ENCODE peak calls at places on chromosome 14, in four cellular contexts. One of them, this sample, is unnamed. For H3K9me3 and H3K4me1, the result is how much of the 10 kb centered on the place peaks cover.

GRCh38 chr14:103522028-103522581 is 525 bp downstream of the CKB start:
- DNase-seq in GM23248: peak
- DNase-seq in prostate gland: no peak
- DNase-seq in cardiac muscle cell: peak
- DNase-seq in this sample: peak

GRCh38 chr14:95021588-95021987 is 135.7 kb downstream of the DICER1 start:
- DNase-seq in cardiac muscle cell: no peak
- DNase-seq in prostate gland: no peak
- DNase-seq in GM23248: no peak
- DNase-seq in this sample: no peak

GRCh38 chr14:40269436-40269835 is 837.2 kb upstream of the FBXO33 start:
- DNase-seq in cardiac muscle cell: no peak
- DNase-seq in prostate gland: no peak
- DNase-seq in GM23248: no peak
- DNase-seq in this sample: no peak

GRCh38 chr14:104223101-104223809 is 84.9 kb downstream of the KIF26A start:
- DNase-seq in cardiac muscle cell: peak
- DNase-seq in GM23248: no peak
- DNase-seq in prostate gland: no peak
- DNase-seq in this sample: no peak

GRCh38 chr14:47442206-47442605 is 233.2 kb downstream of the MDGA2 start:
- DNase-seq in cardiac muscle cell: peak
- DNase-seq in GM23248: peak
- DNase-seq in prostate gland: no peak
- DNase-seq in this sample: no peak

GRCh38 chr14:35883677-35884293 is 57.6 kb downstream of the BRMS1L start:
- DNase-seq in GM23248: peak
- DNase-seq in cardiac muscle cell: peak
- DNase-seq in prostate gland: no peak
- DNase-seq in this sample: peak

GRCh38 chr14:36373982-36374673 is 53.7 kb upstream of the MBIP start:
- DNase-seq in cardiac muscle cell: peak
- DNase-seq in prostate gland: peak
- DNase-seq in GM23248: peak
- DNase-seq in this sample: peak

GRCh38 chr14:81565441-81566290 is 32.0 kb upstream of the SEL1L start:
- DNase-seq in GM23248: peak
- DNase-seq in cardiac muscle cell: peak
- DNase-seq in prostate gland: no peak
- DNase-seq in this sample: peak

GRCh38 chr14:32494566-32495434 is 165.7 kb downstream of the AKAP6 start:
- DNase-seq in cardiac muscle cell: peak
- DNase-seq in GM23248: peak
- DNase-seq in prostate gland: no peak
- DNase-seq in this sample: no peak

GRCh38 chr14:49621114-49621881 is 699 bp downstream of the MGAT2 start:
- DNase-seq in cardiac muscle cell: no peak
- DNase-seq in prostate gland: peak
- DNase-seq in GM23248: peak
- DNase-seq in this sample: no peak

GRCh38 chr14:90274808-90275454 is 18.6 kb downstream of the PSMC1 start:
- DNase-seq in cardiac muscle cell: no peak
- DNase-seq in GM23248: peak
- DNase-seq in prostate gland: no peak
- DNase-seq in this sample: peak

GRCh38 chr14:36426836-36427235 is 93.2 kb downstream of the NKX2-1 start:
- DNase-seq in prostate gland: no peak
- DNase-seq in GM23248: no peak
- DNase-seq in cardiac muscle cell: no peak
- DNase-seq in this sample: no peak

GRCh38 chr14:39370415-39370814 is 61.8 kb downstream of the FBXO33 start:
- DNase-seq in cardiac muscle cell: no peak
- DNase-seq in prostate gland: no peak
- DNase-seq in GM23248: no peak
- DNase-seq in this sample: no peak

GRCh38 chr14:102907980-102908730 is 14.3 kb upstream of the AMN start:
- DNase-seq in GM23248: no peak
- DNase-seq in prostate gland: no peak
- DNase-seq in cardiac muscle cell: no peak
- DNase-seq in this sample: no peak

GRCh38 chr14:76464856-76465255 is 88.9 kb downstream of the ESRRB start:
- DNase-seq in cardiac muscle cell: peak
- DNase-seq in prostate gland: no peak
- DNase-seq in GM23248: no peak
- DNase-seq in this sample: no peak

GRCh38 chr14:82689948-82690347 is 1156.3 kb upstream of the SEL1L start:
- DNase-seq in GM23248: no peak
- DNase-seq in prostate gland: no peak
- DNase-seq in cardiac muscle cell: no peak
- DNase-seq in this sample: peak

GRCh38 chr14:64891839-64892375 is 12.2 kb upstream of the SPTB start:
- DNase-seq in GM23248: peak
- DNase-seq in cardiac muscle cell: peak
- DNase-seq in prostate gland: peak
- DNase-seq in this sample: peak

GRCh38 chr14:61201171-61201570 is 80.0 kb downstream of the TMEM30B start:
- DNase-seq in GM23248: no peak
- DNase-seq in cardiac muscle cell: no peak
- DNase-seq in prostate gland: no peak
- DNase-seq in this sample: no peak

DNA sequence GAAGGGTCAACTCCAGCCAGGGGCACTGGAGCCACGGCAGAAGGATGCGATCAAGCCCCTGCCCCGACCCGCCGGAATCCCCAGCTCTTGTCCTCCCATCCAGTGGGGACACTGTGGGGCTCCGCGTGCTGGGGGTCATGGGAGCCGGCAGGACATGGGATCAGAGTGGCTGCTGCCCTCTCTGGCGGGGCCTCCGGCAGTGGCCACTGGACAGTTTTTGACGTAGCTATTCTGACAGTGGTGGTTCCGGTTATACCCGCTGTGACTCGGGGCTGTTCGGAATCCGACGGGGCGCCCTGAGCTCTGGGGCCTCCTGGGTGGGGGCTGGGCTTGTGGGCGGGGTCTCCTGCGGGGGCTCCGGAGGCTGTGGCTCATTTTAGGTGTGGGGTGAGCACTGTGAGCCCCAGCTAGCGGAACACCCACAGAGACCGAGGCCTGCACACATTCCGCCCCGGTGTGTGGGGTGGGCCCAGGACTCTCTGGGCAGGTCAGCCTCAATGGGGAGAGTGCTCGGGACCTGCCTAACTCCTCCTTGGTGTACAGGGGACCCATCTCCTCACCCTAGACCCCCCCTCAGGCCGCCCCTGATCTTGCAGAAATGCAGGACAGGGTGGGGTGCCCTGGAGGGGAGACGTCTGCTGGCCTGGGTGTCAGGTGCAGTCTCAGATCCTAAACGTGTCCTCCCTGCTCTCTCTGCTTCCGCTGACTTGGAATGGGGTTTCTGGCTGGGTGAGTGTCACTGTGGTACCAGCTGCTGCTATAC is 374.2 kb downstream of the TMEM121 start:
- DNase-seq in cardiac muscle cell: no peak
- DNase-seq in prostate gland: no peak
- DNase-seq in GM23248: no peak
- DNase-seq in this sample: no peak
- H3K9me3 ChIP-seq in cardiac muscle cell: under half
- H3K9me3 ChIP-seq in prostate gland: under half
- H3K9me3 ChIP-seq in GM23248: under half
- H3K9me3 ChIP-seq in this sample: under half

GRCh38 chr14:93061380-93062012 is 54.2 kb downstream of the ITPK1 start:
- DNase-seq in GM23248: no peak
- DNase-seq in prostate gland: no peak
- DNase-seq in cardiac muscle cell: no peak
- DNase-seq in this sample: no peak
- H3K4me1 ChIP-seq in GM23248: under half
- H3K4me1 ChIP-seq in prostate gland: under half
- H3K4me1 ChIP-seq in cardiac muscle cell: under half
- H3K4me1 ChIP-seq in this sample: under half

GRCh38 chr14:38250316-38250715 is 5.6 kb downstream of the CLEC14A start:
- DNase-seq in cardiac muscle cell: no peak
- DNase-seq in GM23248: no peak
- DNase-seq in prostate gland: no peak
- DNase-seq in this sample: peak
- H3K9me3 ChIP-seq in cardiac muscle cell: under half
- H3K9me3 ChIP-seq in GM23248: under half
- H3K9me3 ChIP-seq in prostate gland: under half
- H3K9me3 ChIP-seq in this sample: under half

GRCh38 chr14:59215757-59216156 is 27.3 kb downstream of the DAAM1 start:
- DNase-seq in prostate gland: no peak
- DNase-seq in cardiac muscle cell: no peak
- DNase-seq in GM23248: no peak
- DNase-seq in this sample: no peak
- H3K4me1 ChIP-seq in prostate gland: under half
- H3K4me1 ChIP-seq in cardiac muscle cell: under half
- H3K4me1 ChIP-seq in GM23248: under half
- H3K4me1 ChIP-seq in this sample: under half

DNA sequence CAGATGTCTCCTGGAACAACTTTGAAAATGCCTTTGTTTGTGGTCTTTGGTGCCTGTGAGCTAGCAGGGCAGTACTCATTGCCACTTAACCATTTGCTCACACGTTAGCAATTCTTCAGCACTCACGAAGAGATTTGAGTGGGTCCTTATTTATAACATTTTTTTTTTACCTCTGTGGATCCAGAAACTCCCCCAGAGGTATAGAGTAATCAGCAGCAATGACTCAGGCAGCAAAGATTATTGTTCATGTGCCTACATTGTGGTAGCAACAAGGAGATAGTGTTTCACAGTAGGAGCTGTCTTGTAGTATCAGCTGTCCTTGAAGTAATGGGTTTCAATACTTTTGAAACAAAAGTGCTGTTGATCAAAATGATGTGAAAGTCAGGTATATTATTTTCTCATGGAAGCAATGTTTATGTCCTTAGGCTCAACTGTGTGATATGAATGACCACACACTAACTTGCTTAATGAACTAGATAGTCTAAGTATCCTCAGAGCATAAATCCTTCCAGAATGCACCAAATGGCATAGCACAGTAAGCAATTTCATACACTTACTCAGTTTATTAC is 304.1 kb downstream of the EGLN3 start:
- DNase-seq in cardiac muscle cell: no peak
- DNase-seq in GM23248: peak
- DNase-seq in prostate gland: no peak
- DNase-seq in this sample: peak
- H3K9me3 ChIP-seq in cardiac muscle cell: under half
- H3K9me3 ChIP-seq in GM23248: under half
- H3K9me3 ChIP-seq in prostate gland: under half
- H3K9me3 ChIP-seq in this sample: under half

DNA sequence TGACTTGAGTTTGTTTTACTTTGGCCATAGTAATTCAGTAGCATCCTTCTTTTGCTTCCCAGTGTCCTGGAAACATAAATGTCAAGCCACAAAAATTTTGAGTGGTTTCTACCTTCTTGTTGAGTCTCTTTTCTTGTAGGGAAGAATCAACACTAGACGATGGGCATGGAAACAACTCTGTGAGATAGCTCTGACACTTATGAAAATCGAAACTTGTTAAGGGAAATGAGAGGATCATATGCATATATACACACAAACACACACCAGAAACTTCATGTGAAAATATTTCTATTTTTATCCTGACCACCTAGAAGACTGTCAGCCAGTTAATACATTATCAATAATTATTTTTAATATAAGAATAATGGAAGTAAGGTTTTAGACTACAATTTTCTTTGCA is 1247.3 kb upstream of the FLRT2 start:
- DNase-seq in prostate gland: no peak
- DNase-seq in GM23248: no peak
- DNase-seq in cardiac muscle cell: no peak
- DNase-seq in this sample: no peak
- H3K4me1 ChIP-seq in prostate gland: under half
- H3K4me1 ChIP-seq in GM23248: under half
- H3K4me1 ChIP-seq in cardiac muscle cell: under half
- H3K4me1 ChIP-seq in this sample: under half

DNA sequence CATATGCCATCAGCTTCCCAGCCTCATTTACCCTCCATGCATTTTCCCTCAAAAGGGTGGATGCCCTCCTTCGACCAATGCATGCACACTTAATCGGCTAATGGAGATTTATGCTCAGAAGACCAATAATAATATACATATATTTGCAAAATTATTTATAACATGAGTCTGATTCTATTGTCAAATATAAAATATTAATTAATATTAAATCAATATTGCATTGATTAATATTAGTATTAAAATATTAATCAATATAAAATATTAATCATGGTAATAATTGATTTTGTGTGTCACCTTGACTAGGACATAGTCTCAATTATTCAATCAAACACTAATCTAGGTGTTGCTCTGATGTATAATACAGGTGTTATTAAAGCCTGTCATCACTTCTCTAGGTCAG is 1282.5 kb downstream of the TMEM121 start:
- DNase-seq in GM23248: no peak
- DNase-seq in cardiac muscle cell: no peak
- DNase-seq in prostate gland: no peak
- DNase-seq in this sample: no peak
- H3K9me3 ChIP-seq in GM23248: under half
- H3K9me3 ChIP-seq in cardiac muscle cell: under half
- H3K9me3 ChIP-seq in prostate gland: under half
- H3K9me3 ChIP-seq in this sample: under half

This sample was measured in adipocyte.